ENCODE peak calls at places on chromosomes 7 and 10, in six cellular contexts. W is AG09319, L is brain microvascular endothelial cell, O is neural progenitor cell, I is cardiac fibroblast, X is Kasumi-1. N is an unnamed sample.

GRCh38 chr10:806451-807162 is 117.1 kb upstream of the DIP2C start:
- DNase-seq in W (no peak), L (no peak), O (no peak), I (no peak), X (no peak), N (no peak)

GRCh38 chr10:120396228-120396627 is 60.8 kb upstream of the PLPP4 start:
- DNase-seq in W (no peak), L (no peak), O (no peak), I (no peak), X (no peak), N (no peak)

GRCh38 chr10:115051216-115051615 is 41.9 kb upstream of the ATRNL1 start:
- DNase-seq in W (no peak), L (no peak), O (no peak), I (no peak), X (no peak), N (no peak)

GRCh38 chr7:20030915-20031362 is 186.2 kb downstream of the MACC1 start:
- DNase-seq in W (peak; percentile 37), L (peak; percentile 8), O (no peak), I (peak; percentile 37), X (no peak), N (no peak)

GRCh38 chr10:78977761-78978305 is 90.9 kb upstream of the ZMIZ1 start:
- DNase-seq in W (peak; percentile 82), L (peak; percentile 44), O (no peak), I (peak; percentile 86), X (no peak), N (no peak)

GRCh38 chr10:91694170-91694794 is 61.4 kb upstream of the PPP1R3C start:
- DNase-seq in W (no peak), L (peak; percentile 49), O (peak; percentile 60), I (peak; percentile 70), X (peak; percentile 66), N (no peak)

GRCh38 chr7:34664757-34665156 is 6.7 kb downstream of the NPSR1 start:
- DNase-seq in W (no peak), L (no peak), O (no peak), I (no peak), X (no peak), N (no peak)

GRCh38 chr10:2980791-2981360 is 86.5 kb upstream of the PFKP start:
- DNase-seq in W (no peak), L (peak; percentile 56), O (no peak), I (peak; percentile 64), X (no peak), N (no peak)

GRCh38 chr10:124128811-124129145 is 35.4 kb upstream of the CHST15 start:
- DNase-seq in W (no peak), L (no peak), O (no peak), I (no peak), X (no peak), N (no peak)

GRCh38 chr10:26437637-26438461 is at the start of gene APBB1IP:
- DNase-seq in W (peak; percentile 60), L (no peak), O (peak; percentile 24), I (peak; percentile 32), X (peak; percentile 99), N (no peak)

GRCh38 chr7:101924171-101924570 is 106.7 kb downstream of the CUX1 start:
- DNase-seq in W (no peak), L (peak; percentile 81), O (no peak), I (peak; percentile 87), X (peak; percentile 12), N (no peak)

GRCh38 chr10:114356786-114357588 is 47.3 kb downstream of the AFAP1L2 start:
- DNase-seq in W (peak; percentile 14), L (peak; percentile 18), O (no peak), I (peak; percentile 55), X (no peak), N (no peak)

GRCh38 chr7:151676759-151677158 is 157.1 kb upstream of the RHEB start:
- DNase-seq in W (no peak), L (no peak), O (no peak), I (no peak), X (no peak), N (no peak)

GRCh38 chr10:81843042-81843441 is 32.0 kb upstream of the NRG3 start:
- DNase-seq in W (no peak), L (no peak), O (no peak), I (peak; percentile 21), X (no peak), N (no peak)

GRCh38 chr10:79231908-79232307 is 115.4 kb upstream of the PPIF start:
- DNase-seq in W (no peak), L (no peak), O (no peak), I (no peak), X (no peak), N (no peak)

GRCh38 chr7:99121496-99122021 is 22.3 kb downstream of the SMURF1 start:
- DNase-seq in W (no peak), L (peak; percentile 70), O (no peak), I (peak; percentile 79), X (no peak), N (no peak)

GRCh38 chr10:37067576-37067975 is 57.8 kb upstream of the ANKRD30A start:
- DNase-seq in W (no peak), L (no peak), O (no peak), I (peak; percentile 1), X (peak; percentile 32), N (no peak)

GRCh38 chr10:3760083-3760482 is 24.9 kb downstream of the KLF6 start:
- DNase-seq in W (no peak), L (no peak), O (no peak), I (no peak), X (no peak), N (no peak)

GRCh38 chr7:36999851-37000480 is 275.7 kb upstream of the AOAH start:
- DNase-seq in W (no peak), L (no peak), O (no peak), I (no peak), X (no peak), N (peak; percentile 87)

GRCh38 chr10:62115842-62116241 is 152.8 kb downstream of the RTKN2 start:
- DNase-seq in W (no peak), L (no peak), O (no peak), I (no peak), X (no peak), N (no peak)

GRCh38 chr7:81604808-81605174 is 165.1 kb downstream of the HGF start:
- DNase-seq in W (no peak), L (no peak), O (no peak), I (no peak), X (no peak), N (no peak)

GRCh38 chr7:106178593-106179134 is 66.6 kb upstream of the SYPL1 start:
- DNase-seq in W (no peak), L (peak; percentile 39), O (no peak), I (peak; percentile 70), X (no peak), N (no peak)

GRCh38 chr10:96311180-96311697 is 7.0 kb downstream of the DNTT start:
- DNase-seq in W (no peak), L (no peak), O (no peak), I (no peak), X (no peak), N (no peak)

GRCh38 chr7:88278881-88279280 is 27.8 kb downstream of the STEAP4 start:
- DNase-seq in W (no peak), L (no peak), O (no peak), I (peak; percentile 30), X (peak; percentile 36), N (no peak)

GRCh38 chr10:118971187-118971586 is 58.3 kb upstream of the NANOS1 start:
- DNase-seq in W (no peak), L (no peak), O (no peak), I (peak; percentile 21), X (peak; percentile 24), N (no peak)

GRCh38 chr10:76012928-76013327 is 581.5 kb downstream of the LRMDA start:
- DNase-seq in W (no peak), L (no peak), O (peak; percentile 87), I (no peak), X (no peak), N (no peak)

GRCh38 chr10:24561453-24561852 is 162.2 kb downstream of the ARHGAP21 start:
- DNase-seq in W (peak; percentile 2), L (no peak), O (no peak), I (peak; percentile 26), X (no peak), N (no peak)

GRCh38 chr10:98299341-98299740 is 31.3 kb upstream of the LOXL4 start:
- DNase-seq in W (no peak), L (peak; percentile 22), O (peak; percentile 70), I (peak; percentile 18), X (peak; percentile 11), N (no peak)

GRCh38 chr7:83366629-83367028 is 203.9 kb upstream of the PCLO start:
- DNase-seq in W (no peak), L (no peak), O (no peak), I (no peak), X (peak; percentile 25), N (no peak)

GRCh38 chr7:98368721-98369120 is 32.2 kb downstream of the BAIAP2L1 start:
- DNase-seq in W (no peak), L (no peak), O (no peak), I (no peak), X (no peak), N (no peak)

GRCh38 chr10:14700551-14700950 is 74.1 kb downstream of the FAM107B start:
- DNase-seq in W (no peak), L (no peak), O (no peak), I (no peak), X (no peak), N (no peak)

GRCh38 chr10:67771200-67771599 is 66.8 kb downstream of the DNAJC12 start:
- DNase-seq in W (no peak), L (no peak), O (no peak), I (no peak), X (no peak), N (no peak)

GRCh38 chr7:77538908-77539212 is 1.8 kb downstream of the PTPN12 start:
- DNase-seq in W (no peak), L (no peak), O (no peak), I (no peak), X (no peak), N (no peak)

GRCh38 chr7:156984209-156984891 is 26.1 kb downstream of the MNX1 start:
- DNase-seq in W (peak; percentile 74), L (no peak), O (no peak), I (peak; percentile 27), X (no peak), N (no peak)

GRCh38 chr7:104805449-104806317 is 208.3 kb upstream of the KMT2E start:
- DNase-seq in W (no peak), L (no peak), O (no peak), I (no peak), X (no peak), N (no peak)

GRCh38 chr10:58967551-58968418 is 208.7 kb upstream of the PHYHIPL start:
- DNase-seq in W (no peak), L (no peak), O (peak; percentile 85), I (no peak), X (no peak), N (no peak)

GRCh38 chr7:88363249-88363648 is 56.6 kb upstream of the STEAP4 start:
- DNase-seq in W (no peak), L (no peak), O (no peak), I (no peak), X (no peak), N (no peak)

GRCh38 chr10:14358886-14359573 is 28.3 kb upstream of the FRMD4A start:
- DNase-seq in W (no peak), L (no peak), O (no peak), I (no peak), X (no peak), N (no peak)